ENCODE peak calls at places on chromosomes 11 and 22, in eight cellular contexts. W is retinal pigment epithelial cell; R is PC-3; U is CD8-positive, alpha-beta T cell; Y is cardiac fibroblast; O is fibroblast of villous mesenchyme; E is HL-60; P is gastrocnemius medialis. C is an unnamed sample.

GRCh38 chr11:71936825-71937224 is 8.0 kb downstream of the RNF121 start:
- DNase-seq in W (no peak), R (peak; percentile 19), U (no peak), Y (peak; percentile 61), O (peak; percentile 63), E (no peak), P (no peak), C (peak; percentile 56)

GRCh38 chr22:44729391-44730012 is 22.9 kb upstream of the ARHGAP8 start:
- DNase-seq in W (no peak), R (no peak), U (no peak), Y (peak; percentile 50), O (peak; percentile 86), E (peak; percentile 61), P (no peak), C (peak; percentile 50)

GRCh38 chr11:9573054-9573774 is at the start of gene WEE1:
- DNase-seq in W (peak; percentile 94), R (peak; percentile 98), U (peak; percentile 96), Y (peak; percentile 99), O (peak; percentile 99), E (peak; percentile 98), P (peak; percentile 96), C (peak; percentile 99)

GRCh38 chr22:29454186-29454745 is 15.9 kb downstream of the RFPL1 start:
- DNase-seq in W (no peak), R (no peak), U (no peak), Y (no peak), O (no peak), E (no peak), P (no peak), C (no peak)

GRCh38 chr11:102367364-102367763 is 20.4 kb downstream of the BIRC2 start:
- DNase-seq in W (no peak), R (peak; percentile 59), U (no peak), Y (peak; percentile 36), O (no peak), E (no peak), P (no peak), C (peak; percentile 16)

GRCh38 chr22:41940853-41941765 is 5.8 kb downstream of the CENPM start:
- DNase-seq in W (peak; percentile 70), R (peak; percentile 67), U (peak; percentile 79), Y (peak; percentile 95), O (peak; percentile 94), E (peak; percentile 72), P (peak; percentile 81), C (peak; percentile 80)

GRCh38 chr22:46064966-46065666 is 85.2 kb upstream of the PPARA start:
- DNase-seq in W (no peak), R (peak; percentile 35), U (no peak), Y (peak; percentile 63), O (peak; percentile 56), E (no peak), P (peak; percentile 33), C (peak; percentile 54)

GRCh38 chr22:44091751-44092150 is 67.6 kb downstream of the PARVB start:
- DNase-seq in W (no peak), R (no peak), U (no peak), Y (no peak), O (no peak), E (no peak), P (no peak), C (no peak)

GRCh38 chr11:93017821-93018690 is 48.6 kb downstream of the MTNR1B start:
- DNase-seq in W (no peak), R (no peak), U (no peak), Y (peak; percentile 59), O (no peak), E (no peak), P (no peak), C (peak; percentile 43)

GRCh38 chr11:46293066-46293465 is 15.6 kb downstream of the CREB3L1 start:
- DNase-seq in W (no peak), R (no peak), U (no peak), Y (no peak), O (no peak), E (no peak), P (no peak), C (no peak)

GRCh38 chr11:46293616-46294015 is 16.2 kb downstream of the CREB3L1 start:
- DNase-seq in W (peak; percentile 78), R (peak; percentile 47), U (no peak), Y (peak; percentile 94), O (peak; percentile 63), E (no peak), P (no peak), C (peak; percentile 88)

GRCh38 chr11:46290598-46291309 is 13.3 kb downstream of the CREB3L1 start:
- DNase-seq in W (no peak), R (peak; percentile 33), U (no peak), Y (peak; percentile 98), O (peak; percentile 99), E (no peak), P (peak; percentile 81), C (peak; percentile 96)

GRCh38 chr11:46290021-46290420 is 12.6 kb downstream of the CREB3L1 start:
- DNase-seq in W (no peak), R (no peak), U (no peak), Y (no peak), O (peak; percentile 33), E (no peak), P (no peak), C (no peak)

DNA sequence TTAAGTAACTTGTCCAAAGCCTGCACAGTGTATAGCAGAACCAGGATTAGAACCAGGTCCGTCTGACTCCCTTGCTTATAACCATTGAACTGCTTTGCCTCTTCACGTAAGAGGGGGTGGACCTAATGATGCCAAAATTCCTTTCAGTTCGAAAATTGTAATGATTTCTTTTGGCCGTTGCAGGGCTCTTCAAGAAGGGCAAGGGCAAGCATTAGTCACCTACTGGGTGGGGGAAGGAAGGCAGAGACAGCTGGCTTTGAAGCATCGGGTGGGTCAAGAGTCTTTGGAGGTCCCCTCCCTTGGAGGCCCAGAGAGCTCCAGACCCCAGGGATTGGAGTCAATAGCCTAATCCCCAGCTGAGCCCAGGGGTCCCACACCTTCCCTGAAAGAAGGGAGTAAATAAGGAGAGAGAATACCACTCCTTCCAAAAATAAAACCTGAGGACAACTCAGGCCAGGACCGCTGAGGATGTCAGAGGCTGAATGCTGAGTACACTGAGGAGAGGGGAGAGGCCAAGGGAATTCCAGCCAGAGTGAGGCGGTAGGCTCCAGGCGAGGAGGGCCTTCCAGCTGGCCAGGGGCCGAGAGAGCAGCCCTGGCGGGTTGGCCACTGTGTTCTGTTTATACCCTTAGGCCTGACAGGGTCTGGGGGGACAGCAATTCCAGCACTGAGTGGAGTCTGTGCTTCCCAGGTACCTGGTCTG is 14.1 kb downstream of the CREB3L1 start:
- DNase-seq in W (no peak), R (peak; percentile 34), U (no peak), Y (peak; percentile 88), O (peak; percentile 83), E (no peak), P (no peak), C (peak; percentile 79)
- H3K4me3 ChIP-seq in W (no peak overlapping the region), R (no peak overlapping the region), U (no peak overlapping the region), Y (no peak overlapping the region), O (peak overlapping the region; percentile 26), E (no peak overlapping the region), P (no peak overlapping the region), C (no peak overlapping the region)

GRCh38 chr22:50621491-50621880 is 6.5 kb downstream of the ARSA start:
- DNase-seq in W (no peak), R (no peak), U (peak; percentile 48), Y (no peak), O (no peak), E (peak; percentile 74), P (no peak), C (no peak)

GRCh38 chr22:50620861-50621490 is 7.0 kb downstream of the ARSA start:
- DNase-seq in W (no peak), R (peak; percentile 16), U (peak; percentile 55), Y (no peak), O (no peak), E (peak; percentile 10), P (no peak), C (peak; percentile 7)

GRCh38 chr22:50622723-50623327 is 5.1 kb downstream of the ARSA start:
- DNase-seq in W (no peak), R (no peak), U (no peak), Y (no peak), O (no peak), E (no peak), P (no peak), C (no peak)

GRCh38 chr22:50624347-50625130 is 3.4 kb downstream of the ARSA start:
- DNase-seq in W (no peak), R (no peak), U (no peak), Y (no peak), O (no peak), E (no peak), P (no peak), C (no peak)

GRCh38 chr22:50621948-50622722 is 5.8 kb downstream of the ARSA start:
- DNase-seq in W (no peak), R (peak; percentile 11), U (no peak), Y (no peak), O (no peak), E (peak; percentile 42), P (no peak), C (no peak)
- TF ChIP-seq CTCF in W (peak; percentile 36), R (peak; percentile 55), U (peak; percentile 40), Y (peak; percentile 11), O (no peak), E (peak; percentile 26), P (no peak), C (peak; percentile 29)

GRCh38 chr11:117020287-117020686 is 77.9 kb downstream of the SIK3 start:
- DNase-seq in W (no peak), R (no peak), U (no peak), Y (no peak), O (no peak), E (no peak), P (no peak), C (no peak)
- H3K4me3 ChIP-seq in W (no peak overlapping the region), R (no peak overlapping the region), U (no peak overlapping the region), Y (no peak overlapping the region), O (no peak overlapping the region), E (no peak overlapping the region), P (no peak overlapping the region), C (no peak overlapping the region)

DNA sequence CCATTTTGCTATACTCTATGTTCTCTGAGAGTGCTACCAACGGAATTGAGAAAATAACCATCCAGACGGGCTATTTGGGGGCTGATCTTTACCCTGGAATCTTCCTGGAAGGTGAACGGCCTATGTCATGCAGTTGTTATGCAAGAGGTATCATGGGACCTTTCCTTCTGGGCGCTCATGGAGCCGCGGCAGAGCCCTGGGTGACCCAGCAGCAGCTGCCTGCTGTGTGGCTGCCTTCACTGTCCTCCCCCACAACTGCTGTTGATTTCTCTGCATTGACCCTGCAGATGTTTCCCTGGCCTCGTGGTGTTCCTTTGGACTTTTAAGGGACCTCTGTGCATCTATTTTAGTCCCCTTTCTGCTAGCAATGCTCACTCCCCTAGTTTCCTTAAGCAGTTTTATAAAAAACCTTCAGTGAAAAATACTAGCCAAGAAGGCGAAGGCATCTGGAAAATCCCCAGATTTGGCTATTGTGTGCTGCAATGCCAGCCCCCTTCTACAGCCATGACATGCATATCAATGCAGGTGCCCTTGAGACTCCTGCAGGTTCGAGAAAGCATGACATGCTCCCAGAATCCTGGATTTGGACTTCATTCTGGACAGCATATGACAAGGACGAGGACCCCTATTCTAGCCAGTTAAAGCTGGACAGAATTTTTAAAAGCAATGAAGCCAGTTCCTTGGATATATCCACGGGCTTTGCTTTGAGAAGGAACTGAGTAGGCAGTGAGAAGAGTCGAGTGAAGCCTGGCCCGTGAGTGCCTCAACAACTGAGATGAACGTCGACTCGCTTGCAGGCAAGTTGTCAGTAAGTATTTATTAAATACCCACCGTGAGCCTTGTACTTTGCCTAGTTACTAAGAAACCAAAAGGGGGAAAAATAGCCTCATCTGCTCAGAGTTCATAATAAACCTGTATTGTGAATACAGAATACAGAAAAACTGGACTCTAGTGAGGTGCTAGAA is at the start of gene SLC25A18:
- DNase-seq in W (no peak), R (no peak), U (no peak), Y (peak; percentile 69), O (peak; percentile 86), E (no peak), P (peak; percentile 91), C (no peak)
- TF ChIP-seq CTCF in W (peak; percentile 26), R (no peak), U (no peak), Y (peak; percentile 36), O (peak; percentile 5), E (no peak), P (peak; percentile 12), C (peak; percentile 18)

C was measured in astrocyte of the spinal cord.